ENCODE peak calls at places on chromosomes 16 and 17, in five cellular contexts. L, O, U, N and E are unnamed samples.

GRCh38 chr17:63641678-63642077 is 19.5 kb downstream of the MAP3K3 start:
- DNase-seq in L (no peak), O (no peak), U (no peak), N (no peak), E (no peak)

GRCh38 chr17:39332092-39332491 is 69.3 kb downstream of the FBXL20 start:
- DNase-seq in L (no peak), O (no peak), U (no peak), N (no peak), E (no peak)

GRCh38 chr17:41814195-41814594 is 1.4 kb downstream of the FKBP10 start:
- DNase-seq in L (no peak), O (peak), U (no peak), N (no peak), E (no peak)

GRCh38 chr17:61305024-61305423 is 94.6 kb upstream of the TBX2 start:
- DNase-seq in L (no peak), O (no peak), U (no peak), N (no peak), E (no peak)

GRCh38 chr16:85145734-85146531 is 33.7 kb upstream of the CIBAR2 start:
- DNase-seq in L (no peak), O (no peak), U (no peak), N (no peak), E (no peak)

GRCh38 chr16:2148714-2149629 is 547 bp downstream of the RAB26 start:
- DNase-seq in L (no peak), O (peak), U (no peak), N (peak), E (peak)

GRCh38 chr16:54342966-54343365 is 56.4 kb upstream of the IRX3 start:
- DNase-seq in L (no peak), O (peak), U (no peak), N (no peak), E (no peak)

GRCh38 chr17:69654981-69655581 is 240.6 kb downstream of the MAP2K6 start:
- DNase-seq in L (no peak), O (peak), U (no peak), N (no peak), E (no peak)

GRCh38 chr17:6361733-6362132 is 73.2 kb downstream of the AIPL1 start:
- DNase-seq in L (no peak), O (peak), U (no peak), N (peak), E (no peak)

GRCh38 chr16:11715246-11715947 is 27.3 kb downstream of the TXNDC11 start:
- DNase-seq in L (no peak), O (no peak), U (no peak), N (no peak), E (no peak)

GRCh38 chr16:25868966-25869365 is 177.2 kb downstream of the HS3ST4 start:
- DNase-seq in L (no peak), O (no peak), U (no peak), N (no peak), E (no peak)

GRCh38 chr16:3761375-3762079 is 44.2 kb upstream of the TRAP1 start:
- DNase-seq in L (no peak), O (no peak), U (no peak), N (no peak), E (no peak)

GRCh38 chr17:40554646-40555295 is 10.5 kb downstream of the CCR7 start:
- DNase-seq in L (no peak), O (no peak), U (no peak), N (no peak), E (no peak)

GRCh38 chr17:76276461-76277299 is 11.5 kb downstream of the UBALD2 start:
- DNase-seq in L (no peak), O (peak), U (no peak), N (no peak), E (no peak)

GRCh38 chr17:14299261-14300093 is 1.4 kb upstream of the HS3ST3B1 start:
- DNase-seq in L (no peak), O (peak), U (no peak), N (peak), E (no peak)

GRCh38 chr16:57644383-57645014 is 16.1 kb downstream of the ADGRG1 start:
- DNase-seq in L (no peak), O (no peak), U (no peak), N (no peak), E (no peak)

GRCh38 chr17:41547921-41548843 is 20.1 kb upstream of the KRT19 start:
- DNase-seq in L (no peak), O (peak), U (peak), N (no peak), E (peak)

GRCh38 chr16:2939968-2940367 is 24.1 kb upstream of the KREMEN2 start:
- DNase-seq in L (no peak), O (no peak), U (no peak), N (no peak), E (no peak)

GRCh38 chr16:49930841-49931240 is 74.9 kb upstream of the ZNF423 start:
- DNase-seq in L (no peak), O (no peak), U (no peak), N (no peak), E (no peak)

GRCh38 chr16:88365244-88365865 is 17.4 kb upstream of the ZNF469 start:
- DNase-seq in L (no peak), O (no peak), U (no peak), N (no peak), E (no peak)

GRCh38 chr17:50817142-50817751 is 18.1 kb upstream of the WFIKKN2 start:
- DNase-seq in L (peak), O (peak), U (peak), N (peak), E (no peak)

GRCh38 chr17:81952792-81953228 is 5.8 kb upstream of the MYADML2 start:
- DNase-seq in L (no peak), O (no peak), U (no peak), N (no peak), E (no peak)

GRCh38 chr17:39152134-39152884 is 872 bp upstream of the PLXDC1 start:
- DNase-seq in L (peak), O (no peak), U (peak), N (no peak), E (no peak)

GRCh38 chr16:1351582-1352362 is at the start of the genes GNPTG and TSR3:
- DNase-seq in L (peak), O (peak), U (peak), N (peak), E (peak)